ENCODE peak calls at places on chromosomes 5 and 9, in ten cellular contexts. One of them, this sample, is unnamed.
A peak's percentile ranks its signal among the peaks of the same experiment; 100 is the strongest.

GRCh38 chr9:17470015-17470414 is 108.9 kb upstream of the SH3GL2 start:
- DNase-seq in A549: no peak
- DNase-seq in prostate gland: no peak
- DNase-seq in WERI-Rb-1: no peak
- DNase-seq in H9: no peak
- DNase-seq in CD4-positive, alpha-beta T cell: no peak
- DNase-seq in heart right ventricle: no peak
- DNase-seq in upper lobe of left lung: no peak
- DNase-seq in body of pancreas: no peak
- DNase-seq in psoas muscle: no peak
- DNase-seq in this sample: no peak

GRCh38 chr5:121218086-121218485 is 633.6 kb upstream of the FTMT start:
- DNase-seq in body of pancreas: no peak
- DNase-seq in prostate gland: no peak
- DNase-seq in A549: no peak
- DNase-seq in H9: no peak
- DNase-seq in CD4-positive, alpha-beta T cell: no peak
- DNase-seq in heart right ventricle: no peak
- DNase-seq in upper lobe of left lung: no peak
- DNase-seq in WERI-Rb-1: peak; percentile 43
- DNase-seq in psoas muscle: no peak
- DNase-seq in this sample: no peak

GRCh38 chr5:180173875-180174586 is 35.0 kb downstream of the RASGEF1C start:
- DNase-seq in body of pancreas: no peak
- DNase-seq in WERI-Rb-1: no peak
- DNase-seq in prostate gland: no peak
- DNase-seq in A549: no peak
- DNase-seq in heart right ventricle: no peak
- DNase-seq in CD4-positive, alpha-beta T cell: no peak
- DNase-seq in psoas muscle: no peak
- DNase-seq in H9: no peak
- DNase-seq in upper lobe of left lung: no peak
- DNase-seq in this sample: no peak

GRCh38 chr9:125323615-125324014 is 62.0 kb downstream of the GAPVD1 start:
- DNase-seq in CD4-positive, alpha-beta T cell: no peak
- DNase-seq in A549: no peak
- DNase-seq in psoas muscle: no peak
- DNase-seq in body of pancreas: no peak
- DNase-seq in upper lobe of left lung: no peak
- DNase-seq in heart right ventricle: no peak
- DNase-seq in H9: no peak
- DNase-seq in WERI-Rb-1: no peak
- DNase-seq in prostate gland: no peak
- DNase-seq in this sample: no peak

GRCh38 chr5:5179597-5179996 is 39.5 kb downstream of the ADAMTS16 start:
- DNase-seq in H9: peak; percentile 87
- DNase-seq in WERI-Rb-1: no peak
- DNase-seq in prostate gland: no peak
- DNase-seq in CD4-positive, alpha-beta T cell: no peak
- DNase-seq in body of pancreas: no peak
- DNase-seq in upper lobe of left lung: no peak
- DNase-seq in psoas muscle: no peak
- DNase-seq in heart right ventricle: no peak
- DNase-seq in A549: no peak
- DNase-seq in this sample: no peak

GRCh38 chr5:121870489-121870888 is 18.8 kb downstream of the FTMT start:
- DNase-seq in WERI-Rb-1: no peak
- DNase-seq in upper lobe of left lung: no peak
- DNase-seq in psoas muscle: no peak
- DNase-seq in prostate gland: no peak
- DNase-seq in CD4-positive, alpha-beta T cell: no peak
- DNase-seq in H9: no peak
- DNase-seq in body of pancreas: no peak
- DNase-seq in heart right ventricle: no peak
- DNase-seq in A549: no peak
- DNase-seq in this sample: no peak

GRCh38 chr5:133292300-133292699 is 240.5 kb downstream of the HSPA4 start:
- DNase-seq in heart right ventricle: no peak
- DNase-seq in CD4-positive, alpha-beta T cell: no peak
- DNase-seq in body of pancreas: no peak
- DNase-seq in psoas muscle: no peak
- DNase-seq in A549: peak; percentile 79
- DNase-seq in WERI-Rb-1: no peak
- DNase-seq in H9: no peak
- DNase-seq in prostate gland: no peak
- DNase-seq in upper lobe of left lung: no peak
- DNase-seq in this sample: no peak

GRCh38 chr5:15026506-15026905 is 154.9 kb upstream of the ANKH start:
- DNase-seq in WERI-Rb-1: no peak
- DNase-seq in upper lobe of left lung: no peak
- DNase-seq in psoas muscle: no peak
- DNase-seq in heart right ventricle: no peak
- DNase-seq in A549: no peak
- DNase-seq in prostate gland: no peak
- DNase-seq in CD4-positive, alpha-beta T cell: no peak
- DNase-seq in body of pancreas: no peak
- DNase-seq in H9: no peak
- DNase-seq in this sample: no peak

GRCh38 chr9:96654450-96655197 is 493 bp downstream of the PRXL2C start:
- DNase-seq in WERI-Rb-1: peak; percentile 79
- DNase-seq in body of pancreas: peak; percentile 82
- DNase-seq in A549: peak; percentile 71
- DNase-seq in prostate gland: peak; percentile 57
- DNase-seq in CD4-positive, alpha-beta T cell: peak; percentile 88
- DNase-seq in H9: peak; percentile 81
- DNase-seq in heart right ventricle: peak; percentile 92
- DNase-seq in upper lobe of left lung: peak; percentile 75
- DNase-seq in psoas muscle: peak; percentile 88
- DNase-seq in this sample: peak; percentile 92

GRCh38 chr5:149828161-149829011 is 98.3 kb downstream of the PPARGC1B start:
- DNase-seq in body of pancreas: peak; percentile 87
- DNase-seq in CD4-positive, alpha-beta T cell: peak; percentile 64
- DNase-seq in heart right ventricle: peak; percentile 88
- DNase-seq in prostate gland: peak; percentile 86
- DNase-seq in psoas muscle: peak; percentile 88
- DNase-seq in A549: peak; percentile 96
- DNase-seq in WERI-Rb-1: peak; percentile 87
- DNase-seq in H9: peak; percentile 86
- DNase-seq in upper lobe of left lung: peak; percentile 88
- DNase-seq in this sample: peak; percentile 90

GRCh38 chr9:110802416-110803035 is 133.9 kb downstream of the MUSK start:
- DNase-seq in WERI-Rb-1: no peak
- DNase-seq in CD4-positive, alpha-beta T cell: no peak
- DNase-seq in A549: no peak
- DNase-seq in body of pancreas: peak; percentile 5
- DNase-seq in psoas muscle: no peak
- DNase-seq in upper lobe of left lung: no peak
- DNase-seq in heart right ventricle: no peak
- DNase-seq in prostate gland: no peak
- DNase-seq in H9: no peak
- DNase-seq in this sample: no peak

GRCh38 chr5:79924936-79925893 is 65.8 kb downstream of the MTX3 start:
- DNase-seq in body of pancreas: no peak
- DNase-seq in upper lobe of left lung: no peak
- DNase-seq in heart right ventricle: no peak
- DNase-seq in prostate gland: no peak
- DNase-seq in WERI-Rb-1: peak; percentile 64
- DNase-seq in CD4-positive, alpha-beta T cell: no peak
- DNase-seq in A549: no peak
- DNase-seq in H9: peak; percentile 41
- DNase-seq in psoas muscle: no peak
- DNase-seq in this sample: no peak

GRCh38 chr5:43680286-43680685 is 77.3 kb downstream of the NNT start:
- DNase-seq in CD4-positive, alpha-beta T cell: no peak
- DNase-seq in WERI-Rb-1: no peak
- DNase-seq in A549: no peak
- DNase-seq in psoas muscle: no peak
- DNase-seq in heart right ventricle: no peak
- DNase-seq in H9: no peak
- DNase-seq in body of pancreas: no peak
- DNase-seq in upper lobe of left lung: no peak
- DNase-seq in prostate gland: no peak
- DNase-seq in this sample: no peak

GRCh38 chr5:115258001-115258400 is 4.7 kb downstream of the PGGT1B start:
- DNase-seq in upper lobe of left lung: no peak
- DNase-seq in H9: no peak
- DNase-seq in prostate gland: no peak
- DNase-seq in heart right ventricle: no peak
- DNase-seq in psoas muscle: no peak
- DNase-seq in A549: no peak
- DNase-seq in body of pancreas: no peak
- DNase-seq in CD4-positive, alpha-beta T cell: no peak
- DNase-seq in WERI-Rb-1: no peak
- DNase-seq in this sample: no peak

GRCh38 chr9:124133752-124134151 is 122.2 kb downstream of the LHX2 start:
- DNase-seq in WERI-Rb-1: peak; percentile 48
- DNase-seq in heart right ventricle: peak; percentile 29
- DNase-seq in body of pancreas: peak; percentile 63
- DNase-seq in A549: no peak
- DNase-seq in H9: peak; percentile 45
- DNase-seq in upper lobe of left lung: peak; percentile 55
- DNase-seq in prostate gland: no peak
- DNase-seq in psoas muscle: no peak
- DNase-seq in CD4-positive, alpha-beta T cell: no peak
- DNase-seq in this sample: peak; percentile 64

GRCh38 chr9:16883586-16883985 is 13.1 kb upstream of the BNC2 start:
- DNase-seq in WERI-Rb-1: no peak
- DNase-seq in upper lobe of left lung: no peak
- DNase-seq in heart right ventricle: no peak
- DNase-seq in psoas muscle: no peak
- DNase-seq in body of pancreas: no peak
- DNase-seq in CD4-positive, alpha-beta T cell: no peak
- DNase-seq in A549: no peak
- DNase-seq in prostate gland: no peak
- DNase-seq in H9: no peak
- DNase-seq in this sample: no peak

GRCh38 chr5:9920696-9921095 is 290.5 kb upstream of the TAS2R1 start:
- DNase-seq in heart right ventricle: no peak
- DNase-seq in upper lobe of left lung: no peak
- DNase-seq in psoas muscle: no peak
- DNase-seq in body of pancreas: no peak
- DNase-seq in A549: no peak
- DNase-seq in H9: no peak
- DNase-seq in prostate gland: no peak
- DNase-seq in CD4-positive, alpha-beta T cell: no peak
- DNase-seq in WERI-Rb-1: peak; percentile 32
- DNase-seq in this sample: no peak
- H3K9me3 ChIP-seq in heart right ventricle: peaks cover 6% of the 10 kb centered on the region
- H3K9me3 ChIP-seq in upper lobe of left lung: peaks cover 10% of the 10 kb centered on the region
- H3K9me3 ChIP-seq in psoas muscle: peaks cover 6% of the 10 kb centered on the region
- H3K9me3 ChIP-seq in body of pancreas: no peaks in the 10 kb centered on the region
- H3K9me3 ChIP-seq in A549: peaks cover 14% of the 10 kb centered on the region
- H3K9me3 ChIP-seq in H9: no peaks in the 10 kb centered on the region
- H3K9me3 ChIP-seq in prostate gland: no peaks in the 10 kb centered on the region
- H3K9me3 ChIP-seq in CD4-positive, alpha-beta T cell: peaks cover 8% of the 10 kb centered on the region
- H3K9me3 ChIP-seq in WERI-Rb-1: peaks cover 7% of the 10 kb centered on the region
- H3K9me3 ChIP-seq in this sample: peaks cover 4% of the 10 kb centered on the region

GRCh38 chr5:173472164-173472563 is 143.9 kb upstream of the STC2 start:
- DNase-seq in CD4-positive, alpha-beta T cell: no peak
- DNase-seq in heart right ventricle: peak; percentile 61
- DNase-seq in psoas muscle: peak; percentile 40
- DNase-seq in prostate gland: peak; percentile 91
- DNase-seq in H9: no peak
- DNase-seq in A549: peak; percentile 40
- DNase-seq in WERI-Rb-1: no peak
- DNase-seq in body of pancreas: peak; percentile 93
- DNase-seq in upper lobe of left lung: no peak
- DNase-seq in this sample: no peak
- H3K27ac ChIP-seq in CD4-positive, alpha-beta T cell: no peak overlapping the region
- H3K27ac ChIP-seq in heart right ventricle: peak overlapping the region; percentile 74
- H3K27ac ChIP-seq in psoas muscle: peak overlapping the region; percentile 82
- H3K27ac ChIP-seq in prostate gland: peak overlapping the region; percentile 65
- H3K27ac ChIP-seq in H9: no peak overlapping the region
- H3K27ac ChIP-seq in A549: peak overlapping the region; percentile 82
- H3K27ac ChIP-seq in WERI-Rb-1: no peak overlapping the region
- H3K27ac ChIP-seq in body of pancreas: peak overlapping the region; percentile 89
- H3K27ac ChIP-seq in upper lobe of left lung: peak overlapping the region; percentile 56
- H3K27ac ChIP-seq in this sample: peak overlapping the region; percentile 91

DNA sequence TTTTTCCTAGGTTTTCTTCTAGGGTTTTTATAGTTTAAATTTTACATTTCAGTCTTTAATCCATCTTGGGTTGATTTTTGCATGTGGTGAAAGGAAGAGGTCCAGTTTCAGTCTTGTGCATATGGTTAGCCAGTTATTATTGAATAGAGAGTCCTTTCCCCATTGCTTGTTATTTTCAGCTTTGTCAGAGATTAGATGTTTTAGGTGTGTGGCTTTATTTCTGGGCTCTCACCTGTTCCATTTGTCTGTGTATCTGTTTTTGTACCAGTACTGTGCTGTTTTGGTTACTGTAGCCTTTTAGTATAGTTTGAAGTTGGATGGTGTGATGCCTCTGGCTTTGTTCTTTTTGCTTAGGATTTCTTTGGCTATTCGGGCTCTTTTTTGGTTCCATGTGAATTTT is 25.8 kb downstream of the NIPBL start:
- DNase-seq in A549: no peak
- DNase-seq in WERI-Rb-1: no peak
- DNase-seq in body of pancreas: no peak
- DNase-seq in upper lobe of left lung: no peak
- DNase-seq in psoas muscle: no peak
- DNase-seq in heart right ventricle: no peak
- DNase-seq in CD4-positive, alpha-beta T cell: no peak
- DNase-seq in prostate gland: no peak
- DNase-seq in H9: no peak
- DNase-seq in this sample: no peak
- H3K9me3 ChIP-seq in A549: peaks cover 6% of the 10 kb centered on the region
- H3K9me3 ChIP-seq in WERI-Rb-1: no peaks in the 10 kb centered on the region
- H3K9me3 ChIP-seq in body of pancreas: no peaks in the 10 kb centered on the region
- H3K9me3 ChIP-seq in upper lobe of left lung: no peaks in the 10 kb centered on the region
- H3K9me3 ChIP-seq in psoas muscle: peaks cover 5% of the 10 kb centered on the region
- H3K9me3 ChIP-seq in heart right ventricle: peaks cover 3% of the 10 kb centered on the region
- H3K9me3 ChIP-seq in CD4-positive, alpha-beta T cell: no peaks in the 10 kb centered on the region
- H3K9me3 ChIP-seq in prostate gland: no peaks in the 10 kb centered on the region
- H3K9me3 ChIP-seq in H9: no peaks in the 10 kb centered on the region
- H3K9me3 ChIP-seq in this sample: no peaks in the 10 kb centered on the region

DNA sequence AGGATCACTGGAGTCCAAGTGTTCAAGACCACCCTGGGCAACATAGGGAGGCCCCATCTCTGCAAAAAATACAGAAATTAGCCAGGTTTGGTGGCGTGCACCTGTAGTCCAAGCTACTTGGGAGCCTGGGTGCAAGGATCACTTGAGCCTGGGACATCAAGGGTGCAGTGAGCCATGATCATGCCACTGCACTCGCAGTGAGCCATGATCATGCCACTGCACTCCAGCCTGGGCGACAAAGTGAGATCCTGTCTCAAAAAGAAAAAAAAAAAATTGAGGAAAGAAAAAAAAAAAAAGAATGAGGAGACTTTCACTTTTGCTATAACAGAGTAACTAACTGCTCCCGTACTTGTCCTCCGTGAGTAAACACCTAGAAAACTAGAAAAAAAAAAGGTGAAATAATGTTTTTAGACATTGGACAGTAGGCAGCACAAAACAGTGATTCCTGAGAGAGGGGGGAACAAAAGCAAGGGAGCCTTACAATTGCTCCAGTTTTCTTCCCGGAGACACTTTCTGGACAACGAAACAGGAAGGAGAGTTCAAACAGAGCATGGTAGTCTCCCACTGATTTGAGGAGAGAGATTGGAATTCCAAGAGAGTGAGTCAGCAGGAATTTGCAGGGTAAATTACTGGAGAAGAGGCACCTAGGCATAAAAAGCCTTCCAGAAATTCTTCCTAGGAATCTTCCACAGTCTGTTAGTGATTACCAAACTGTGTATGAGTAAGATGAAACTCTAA is 6.9 kb upstream of the ZBTB5 start:
- DNase-seq in heart right ventricle: no peak
- DNase-seq in prostate gland: peak; percentile 35
- DNase-seq in H9: peak; percentile 64
- DNase-seq in A549: peak; percentile 89
- DNase-seq in body of pancreas: no peak
- DNase-seq in psoas muscle: no peak
- DNase-seq in CD4-positive, alpha-beta T cell: no peak
- DNase-seq in upper lobe of left lung: no peak
- DNase-seq in WERI-Rb-1: no peak
- DNase-seq in this sample: no peak
- H3K27ac ChIP-seq in heart right ventricle: peak overlapping the region; percentile 83
- H3K27ac ChIP-seq in prostate gland: peak overlapping the region; percentile 69
- H3K27ac ChIP-seq in H9: peak overlapping the region; percentile 53
- H3K27ac ChIP-seq in A549: peak overlapping the region; percentile 96
- H3K27ac ChIP-seq in body of pancreas: no peak overlapping the region
- H3K27ac ChIP-seq in psoas muscle: peak overlapping the region; percentile 48
- H3K27ac ChIP-seq in CD4-positive, alpha-beta T cell: no peak overlapping the region
- H3K27ac ChIP-seq in upper lobe of left lung: peak overlapping the region; percentile 79
- H3K27ac ChIP-seq in WERI-Rb-1: no peak overlapping the region
- H3K27ac ChIP-seq in this sample: peak overlapping the region; percentile 82

This sample was measured in aorta.